ENCODE peak calls at places on chromosomes 2 and 18, in seven cellular contexts. I is mesendoderm; E is brain microvascular endothelial cell; P is activated gamma-delta T cell treated with Interleukin-2 at 50 U/mL for 16 hours; S is B cell; H is activated CD4-positive, CD25-positive, alpha-beta regulatory T cell; U is RCC 7860. M is an unnamed sample.

GRCh38 chr18:75127143-75128021 is 81.6 kb downstream of the PTGR3 start:
- DNase-seq in E (no peak), I (no peak), H (no peak), U (no peak), P (no peak), S (no peak), M (no peak)

GRCh38 chr18:40949138-40949949 is 1005.7 kb upstream of the PIK3C3 start:
- DNase-seq in I (no peak), U (no peak), E (no peak), P (no peak), S (no peak), H (no peak), M (no peak)

GRCh38 chr2:229454934-229455631 is 184.0 kb upstream of the PID1 start:
- DNase-seq in S (no peak), E (peak), U (peak), P (no peak), I (no peak), H (no peak), M (no peak)

GRCh38 chr18:67728364-67728763 is 211.8 kb upstream of the DSEL start:
- DNase-seq in S (no peak), U (no peak), H (no peak), P (no peak), I (no peak), E (no peak), M (no peak)

GRCh38 chr2:204065571-204065970 is 129.0 kb downstream of the ICOS start:
- DNase-seq in E (no peak), S (no peak), H (no peak), P (no peak), I (no peak), U (no peak), M (no peak)

GRCh38 chr18:21686282-21687105 is 18.1 kb downstream of the ABHD3 start:
- DNase-seq in E (peak), P (no peak), H (no peak), U (no peak), I (no peak), S (no peak), M (no peak)

GRCh38 chr2:134070281-134070731 is 183.6 kb upstream of the MGAT5 start:
- DNase-seq in P (no peak), H (no peak), E (peak), U (no peak), S (no peak), I (no peak), M (no peak)

GRCh38 chr2:99682280-99683060 is 192.7 kb upstream of the REV1 start:
- DNase-seq in H (no peak), E (peak), U (no peak), P (no peak), S (no peak), I (peak), M (no peak)

GRCh38 chr2:28036307-28036706 is 145.8 kb downstream of the BABAM2 start:
- DNase-seq in H (no peak), S (no peak), P (no peak), U (no peak), I (no peak), E (no peak), M (no peak)

GRCh38 chr2:241617431-241618154 is 19.4 kb downstream of the THAP4 start:
- DNase-seq in H (no peak), E (no peak), I (peak), S (peak), U (no peak), P (no peak), M (no peak)

GRCh38 chr2:232024457-232024856 is 62.9 kb downstream of the DIS3L2 start:
- DNase-seq in E (no peak), P (no peak), S (no peak), U (no peak), I (no peak), H (no peak), M (no peak)

GRCh38 chr2:234861841-234862735 is 89.7 kb upstream of the SH3BP4 start:
- DNase-seq in U (no peak), P (no peak), S (no peak), H (no peak), I (no peak), E (no peak), M (no peak)

GRCh38 chr2:200377774-200378336 is 71.4 kb downstream of the SPATS2L start:
- DNase-seq in P (no peak), E (no peak), S (no peak), H (no peak), I (peak), U (peak), M (no peak)

GRCh38 chr2:156132941-156133340 is 199.6 kb downstream of the NR4A2 start:
- DNase-seq in P (no peak), I (peak), E (no peak), U (no peak), S (no peak), H (no peak), M (no peak)

GRCh38 chr2:190139371-190139770 is 76.8 kb upstream of the MSTN start:
- DNase-seq in P (no peak), H (no peak), I (no peak), E (no peak), U (no peak), S (no peak), M (no peak)